ENCODE peak calls at places on chromosomes 11 and 22, in seven cellular contexts. O is CD4-positive, alpha-beta T cell; U is fibroblast of the aortic adventitia; L is SW480; Z is mesenteric fat pad; Y is activated CD4-positive, alpha-beta T cell treated with anti-CD3 and anti-CD28 coated beads for 24 hours; M is ovary. Q is an unnamed sample.

GRCh38 chr11:76209956-76210885 is 3.9 kb upstream of the WNT11 start:
- DNase-seq in O (no peak), U (peak), L (peak), Z (no peak), Y (no peak), M (peak), Q (peak)

GRCh38 chr11:72969894-72970335 is 155.7 kb downstream of the ATG16L2 start:
- DNase-seq in O (no peak), U (peak), L (peak), Z (no peak), Y (no peak), M (no peak), Q (peak)

GRCh38 chr11:5737672-5738071 is 1.4 kb downstream of the OR56B1 start:
- DNase-seq in O (no peak), U (peak), L (no peak), Z (no peak), Y (no peak), M (no peak), Q (no peak)

GRCh38 chr22:24429411-24430365 is 2.3 kb downstream of the ADORA2A start:
- DNase-seq in O (no peak), U (peak), L (no peak), Z (no peak), Y (peak), M (no peak), Q (peak)

GRCh38 chr11:2837096-2837601 is 48.4 kb downstream of the CDKN1C start:
- DNase-seq in O (no peak), U (peak), L (peak), Z (no peak), Y (no peak), M (peak), Q (peak)

GRCh38 chr11:117993988-117994741 is 8.0 kb downstream of the IL10RA start:
- DNase-seq in O (no peak), U (no peak), L (no peak), Z (no peak), Y (no peak), M (no peak), Q (no peak)

GRCh38 chr11:65639623-65640482 is 2.0 kb downstream of the SIPA1 start:
- DNase-seq in O (peak), U (no peak), L (no peak), Z (no peak), Y (no peak), M (no peak), Q (no peak)

GRCh38 chr22:30435674-30436126 is 10.1 kb downstream of the MTFP1 start:
- DNase-seq in O (peak), U (no peak), L (no peak), Z (no peak), Y (peak), M (no peak), Q (no peak)

GRCh38 chr11:15852179-15852578 is 504.2 kb downstream of the SOX6 start:
- DNase-seq in O (no peak), U (peak), L (peak), Z (no peak), Y (no peak), M (no peak), Q (no peak)

GRCh38 chr11:2036863-2037486 is 39.3 kb upstream of the H19 start:
- DNase-seq in O (no peak), U (no peak), L (no peak), Z (no peak), Y (no peak), M (no peak), Q (no peak)

GRCh38 chr11:94676769-94677168 is 91.4 kb upstream of the AMOTL1 start:
- DNase-seq in O (no peak), U (no peak), L (no peak), Z (no peak), Y (no peak), M (no peak), Q (no peak)

GRCh38 chr11:41479179-41479578 is 19.7 kb upstream of the LRRC4C start:
- DNase-seq in O (no peak), U (no peak), L (no peak), Z (no peak), Y (no peak), M (no peak), Q (no peak)

GRCh38 chr22:22516992-22517391 is 3.1 kb downstream of the ZNF280A start:
- DNase-seq in O (no peak), U (no peak), L (no peak), Z (no peak), Y (no peak), M (no peak), Q (no peak)

GRCh38 chr11:114149689-114150407 is 90.3 kb downstream of the ZBTB16 start:
- DNase-seq in O (no peak), U (no peak), L (no peak), Z (no peak), Y (no peak), M (no peak), Q (no peak)

GRCh38 chr11:87368151-87368550 is 330.4 kb downstream of the TMEM135 start:
- DNase-seq in O (no peak), U (no peak), L (no peak), Z (no peak), Y (no peak), M (no peak), Q (no peak)

GRCh38 chr22:24841261-24841660 is 35.2 kb downstream of the SGSM1 start:
- DNase-seq in O (no peak), U (no peak), L (no peak), Z (no peak), Y (no peak), M (no peak), Q (no peak)

GRCh38 chr22:24830205-24830979 is 24.4 kb downstream of the SGSM1 start:
- DNase-seq in O (no peak), U (no peak), L (no peak), Z (no peak), Y (no peak), M (no peak), Q (no peak)

GRCh38 chr22:49968313-49968830 is 7.8 kb downstream of the PIM3 start:
- DNase-seq in O (no peak), U (no peak), L (no peak), Z (peak), Y (no peak), M (peak), Q (no peak)

GRCh38 chr11:107712342-107712741 is 486 bp upstream of the SLN start:
- DNase-seq in O (no peak), U (no peak), L (no peak), Z (no peak), Y (no peak), M (no peak), Q (no peak)

GRCh38 chr22:46439576-46440465 is 97.6 kb downstream of the CELSR1 start:
- DNase-seq in O (no peak), U (no peak), L (no peak), Z (no peak), Y (no peak), M (no peak), Q (no peak)

GRCh38 chr11:116376547-116376946 is 396.2 kb downstream of the BUD13 start:
- DNase-seq in O (no peak), U (no peak), L (no peak), Z (peak), Y (no peak), M (no peak), Q (no peak)

GRCh38 chr11:34075178-34075820 is 23.8 kb downstream of the CAPRIN1 start:
- DNase-seq in O (no peak), U (peak), L (peak), Z (no peak), Y (no peak), M (no peak), Q (peak)

GRCh38 chr22:32475428-32476010 is 908 bp downstream of the FBXO7 start:
- DNase-seq in O (no peak), U (peak), L (peak), Z (no peak), Y (peak), M (peak), Q (peak)

GRCh38 chr22:27842994-27843431 is 41.5 kb upstream of the MN1 start:
- DNase-seq in O (no peak), U (peak), L (no peak), Z (no peak), Y (no peak), M (no peak), Q (peak)

GRCh38 chr11:61776561-61777075 is 15.8 kb downstream of the TMEM258 start:
- DNase-seq in O (peak), U (peak), L (peak), Z (no peak), Y (peak), M (peak), Q (peak)

GRCh38 chr11:34305780-34306179 is 52.0 kb downstream of the ABTB2 start:
- DNase-seq in O (no peak), U (no peak), L (no peak), Z (no peak), Y (no peak), M (no peak), Q (no peak)

GRCh38 chr22:46635756-46636155 is 15.6 kb downstream of the GRAMD4 start:
- DNase-seq in O (no peak), U (no peak), L (no peak), Z (no peak), Y (no peak), M (no peak), Q (no peak)

GRCh38 chr11:128291043-128291442 is 296.3 kb downstream of the ETS1 start:
- DNase-seq in O (no peak), U (no peak), L (no peak), Z (no peak), Y (no peak), M (no peak), Q (no peak)

GRCh38 chr11:117443269-117444186 is 115.9 kb downstream of the CEP164 start:
- DNase-seq in O (no peak), U (peak), L (peak), Z (no peak), Y (no peak), M (peak), Q (peak)

GRCh38 chr11:10395196-10395897 is 59.7 kb upstream of the AMPD3 start:
- DNase-seq in O (no peak), U (peak), L (no peak), Z (no peak), Y (no peak), M (no peak), Q (no peak)

GRCh38 chr11:101127699-101128570 is 1.7 kb downstream of the PGR start:
- DNase-seq in O (no peak), U (no peak), L (no peak), Z (no peak), Y (no peak), M (peak), Q (peak)

GRCh38 chr22:44422742-44423370 is 75.2 kb downstream of the RTL6 start:
- DNase-seq in O (no peak), U (no peak), L (no peak), Z (peak), Y (no peak), M (no peak), Q (no peak)

GRCh38 chr11:1119282-1120146 is 38.2 kb upstream of the MUC5AC start:
- DNase-seq in O (no peak), U (no peak), L (no peak), Z (no peak), Y (no peak), M (no peak), Q (no peak)

GRCh38 chr11:66006891-66007176 is 4.5 kb downstream of the BANF1 start:
- DNase-seq in O (no peak), U (no peak), L (no peak), Z (no peak), Y (no peak), M (no peak), Q (no peak)

GRCh38 chr11:132821027-132821426 is 711.3 kb downstream of the OPCML start:
- DNase-seq in O (no peak), U (no peak), L (no peak), Z (no peak), Y (no peak), M (no peak), Q (peak)

GRCh38 chr11:114340311-114341131 is 44.3 kb downstream of the NNMT start:
- DNase-seq in O (no peak), U (peak), L (peak), Z (no peak), Y (peak), M (peak), Q (peak)